ENCODE peak calls at places on chromosomes 12 and 14, in four cellular contexts. One of them, this sample, is unnamed.

GRCh38 chr12:78101181-78101876 is 270.6 kb downstream of the NAV3 start:
- DNase-seq in M059J: peak; percentile 23
- DNase-seq in stomach: no peak
- DNase-seq in LHCN-M2: no peak
- DNase-seq in this sample: no peak

GRCh38 chr12:95653761-95654546 is 102.7 kb upstream of the USP44 start:
- DNase-seq in M059J: peak; percentile 88
- DNase-seq in stomach: no peak
- DNase-seq in LHCN-M2: peak; percentile 41
- DNase-seq in this sample: no peak

GRCh38 chr14:63663428-63664142 is 21.9 kb upstream of the WDR89 start:
- DNase-seq in LHCN-M2: peak; percentile 7
- DNase-seq in stomach: no peak
- DNase-seq in M059J: no peak
- DNase-seq in this sample: no peak

GRCh38 chr14:89425931-89426330 is 8.9 kb upstream of the FOXN3 start:
- DNase-seq in stomach: no peak
- DNase-seq in M059J: peak; percentile 98
- DNase-seq in LHCN-M2: peak; percentile 99
- DNase-seq in this sample: no peak

GRCh38 chr14:64644629-64645028 is 59.6 kb upstream of the PLEKHG3 start:
- DNase-seq in LHCN-M2: no peak
- DNase-seq in stomach: no peak
- DNase-seq in M059J: no peak
- DNase-seq in this sample: no peak

GRCh38 chr12:23640754-23641153 is 308.7 kb downstream of the SOX5 start:
- DNase-seq in LHCN-M2: no peak
- DNase-seq in stomach: no peak
- DNase-seq in M059J: no peak
- DNase-seq in this sample: peak; percentile 82

GRCh38 chr12:51000245-51000644 is 25.9 kb downstream of the SLC11A2 start:
- DNase-seq in M059J: peak; percentile 72
- DNase-seq in LHCN-M2: peak; percentile 63
- DNase-seq in stomach: no peak
- DNase-seq in this sample: no peak

GRCh38 chr14:56124296-56124695 is 6.1 kb downstream of the PELI2 start:
- DNase-seq in M059J: no peak
- DNase-seq in stomach: no peak
- DNase-seq in LHCN-M2: no peak
- DNase-seq in this sample: no peak

GRCh38 chr14:38848243-38848642 is 254.8 kb downstream of the SEC23A start:
- DNase-seq in stomach: no peak
- DNase-seq in LHCN-M2: no peak
- DNase-seq in M059J: no peak
- DNase-seq in this sample: no peak

GRCh38 chr14:100822007-100822406 is 3.9 kb upstream of the MEG3 start:
- DNase-seq in M059J: no peak
- DNase-seq in stomach: no peak
- DNase-seq in LHCN-M2: no peak
- DNase-seq in this sample: no peak

GRCh38 chr12:109523071-109523470 is 45.6 kb downstream of the UBE3B start:
- DNase-seq in LHCN-M2: no peak
- DNase-seq in M059J: no peak
- DNase-seq in stomach: no peak
- DNase-seq in this sample: no peak

GRCh38 chr14:61489932-61490331 is 168.6 kb downstream of the PRKCH start:
- DNase-seq in M059J: no peak
- DNase-seq in stomach: no peak
- DNase-seq in LHCN-M2: peak; percentile 46
- DNase-seq in this sample: no peak

GRCh38 chr14:64040044-64040443 is 187.2 kb downstream of the SYNE2 start:
- DNase-seq in M059J: no peak
- DNase-seq in LHCN-M2: peak; percentile 32
- DNase-seq in stomach: no peak
- DNase-seq in this sample: no peak

GRCh38 chr14:86022031-86022629 is 492.2 kb downstream of the FLRT2 start:
- DNase-seq in stomach: no peak
- DNase-seq in M059J: no peak
- DNase-seq in LHCN-M2: peak; percentile 36
- DNase-seq in this sample: no peak

GRCh38 chr12:125329239-125330238 is 264.3 kb downstream of the AACS start:
- DNase-seq in LHCN-M2: peak; percentile 5
- DNase-seq in M059J: no peak
- DNase-seq in stomach: no peak
- DNase-seq in this sample: no peak

GRCh38 chr14:100123618-100124017 is 35.8 kb downstream of the DEGS2 start:
- DNase-seq in stomach: no peak
- DNase-seq in M059J: no peak
- DNase-seq in LHCN-M2: no peak
- DNase-seq in this sample: no peak

GRCh38 chr12:128969480-128970055 is 116.3 kb downstream of the GLT1D1 start:
- DNase-seq in LHCN-M2: no peak
- DNase-seq in stomach: peak; percentile 34
- DNase-seq in M059J: no peak
- DNase-seq in this sample: no peak

GRCh38 chr14:52117433-52117832 is 48.6 kb upstream of the NID2 start:
- DNase-seq in M059J: no peak
- DNase-seq in stomach: no peak
- DNase-seq in LHCN-M2: no peak
- DNase-seq in this sample: no peak

GRCh38 chr14:50340045-50340444 is 27.9 kb downstream of the DMAC2L start:
- DNase-seq in LHCN-M2: no peak
- DNase-seq in M059J: no peak
- DNase-seq in stomach: no peak
- DNase-seq in this sample: no peak

GRCh38 chr12:54370218-54370730 is 6.0 kb upstream of the GPR84 start:
- DNase-seq in stomach: peak; percentile 80
- DNase-seq in M059J: peak; percentile 77
- DNase-seq in LHCN-M2: peak; percentile 72
- DNase-seq in this sample: peak; percentile 23

GRCh38 chr12:6368906-6369525 is 6.3 kb downstream of the SCNN1A start:
- DNase-seq in stomach: no peak
- DNase-seq in M059J: peak; percentile 60
- DNase-seq in LHCN-M2: no peak
- DNase-seq in this sample: no peak

GRCh38 chr14:64880382-64881121 is 845 bp upstream of the SPTB start:
- DNase-seq in M059J: peak; percentile 38
- DNase-seq in stomach: peak; percentile 46
- DNase-seq in LHCN-M2: no peak
- DNase-seq in this sample: peak; percentile 59

GRCh38 chr12:4275869-4276253 is 2.3 kb downstream of the CCND2 start:
- DNase-seq in M059J: no peak
- DNase-seq in LHCN-M2: no peak
- DNase-seq in stomach: no peak
- DNase-seq in this sample: no peak

GRCh38 chr12:102371177-102371576 is 109.2 kb downstream of the IGF1 start:
- DNase-seq in stomach: no peak
- DNase-seq in M059J: no peak
- DNase-seq in LHCN-M2: no peak
- DNase-seq in this sample: no peak

GRCh38 chr12:27333311-27334009 is 824 bp downstream of the BMAL2 start:
- DNase-seq in M059J: peak; percentile 44
- DNase-seq in LHCN-M2: no peak
- DNase-seq in stomach: peak; percentile 53
- DNase-seq in this sample: no peak

GRCh38 chr14:51419685-51420084 is 179.6 kb downstream of the TMX1 start:
- DNase-seq in stomach: no peak
- DNase-seq in LHCN-M2: no peak
- DNase-seq in M059J: no peak
- DNase-seq in this sample: no peak

GRCh38 chr12:107441906-107442305 is 243.7 kb upstream of the PWP1 start:
- DNase-seq in LHCN-M2: peak; percentile 13
- DNase-seq in M059J: peak; percentile 51
- DNase-seq in stomach: no peak
- DNase-seq in this sample: no peak

GRCh38 chr14:55914771-55915170 is 203.4 kb upstream of the PELI2 start:
- DNase-seq in stomach: no peak
- DNase-seq in M059J: no peak
- DNase-seq in LHCN-M2: no peak
- DNase-seq in this sample: no peak

GRCh38 chr14:81613341-81614045 is 79.8 kb upstream of the SEL1L start:
- DNase-seq in LHCN-M2: no peak
- DNase-seq in stomach: no peak
- DNase-seq in M059J: no peak
- DNase-seq in this sample: no peak

GRCh38 chr14:35991356-35991755 is 165.2 kb downstream of the BRMS1L start:
- DNase-seq in stomach: no peak
- DNase-seq in LHCN-M2: no peak
- DNase-seq in M059J: no peak
- DNase-seq in this sample: no peak

GRCh38 chr12:90974286-90974685 is 19.3 kb upstream of the CCER1 start:
- DNase-seq in M059J: peak; percentile 69
- DNase-seq in stomach: no peak
- DNase-seq in LHCN-M2: peak; percentile 64
- DNase-seq in this sample: no peak

GRCh38 chr14:23418021-23418420 is 9.9 kb upstream of the MYH6 start:
- DNase-seq in LHCN-M2: no peak
- DNase-seq in M059J: no peak
- DNase-seq in stomach: no peak
- DNase-seq in this sample: no peak